ENCODE peak calls at places on chromosomes 4 and X, in seven cellular contexts. L is kidney, C is progenitor cell of endocrine pancreas, T is AG10803, I is A549, K is heart right ventricle, Q is GM13977. X is an unnamed sample.
A peak's percentile ranks its signal among the peaks of the same experiment; 100 is the strongest.

GRCh38 chr4:162149644-162150043 is 14.2 kb downstream of the FSTL5 start:
- DNase-seq in L (no peak), C (no peak), T (no peak), I (no peak), K (no peak), Q (no peak), X (no peak)

GRCh38 chr4:15077969-15078368 is 75.7 kb downstream of the CPEB2 start:
- DNase-seq in L (no peak), C (no peak), T (peak; percentile 30), I (peak; percentile 36), K (no peak), Q (no peak), X (no peak)

GRCh38 chrX:72714471-72714916 is 388 bp upstream of the PHKA1 start:
- DNase-seq in L (peak; percentile 76), C (peak; percentile 12), T (peak; percentile 64), I (peak; percentile 75), K (peak; percentile 67), Q (peak; percentile 14), X (no peak)

GRCh38 chr4:118989098-118990080 is 100.7 kb downstream of the SYNPO2 start:
- DNase-seq in L (no peak), C (no peak), T (peak; percentile 97), I (peak; percentile 10), K (no peak), Q (no peak), X (no peak)

GRCh38 chr4:100081511-100081910 is 108.8 kb downstream of the DDIT4L start:
- DNase-seq in L (no peak), C (no peak), T (no peak), I (no peak), K (no peak), Q (no peak), X (no peak)

GRCh38 chrX:49308604-49309269 is 5.3 kb downstream of the GAGE10 start:
- DNase-seq in L (no peak), C (no peak), T (peak; percentile 12), I (no peak), K (no peak), Q (no peak), X (peak; percentile 69)

GRCh38 chr4:124067031-124067430 is 645.5 kb downstream of the ANKRD50 start:
- DNase-seq in L (no peak), C (no peak), T (no peak), I (no peak), K (no peak), Q (no peak), X (no peak)

GRCh38 chr4:153341575-153342090 is 2.9 kb upstream of the MND1 start:
- DNase-seq in L (no peak), C (no peak), T (peak; percentile 42), I (peak; percentile 23), K (no peak), Q (no peak), X (no peak)

GRCh38 chr4:72076562-72076961 is 44.8 kb downstream of the NPFFR2 start:
- DNase-seq in L (no peak), C (no peak), T (peak; percentile 1), I (no peak), K (no peak), Q (no peak), X (no peak)

GRCh38 chrX:110087485-110088356 is 84.8 kb downstream of the TMEM164 start:
- DNase-seq in L (no peak), C (no peak), T (peak; percentile 88), I (peak; percentile 93), K (no peak), Q (no peak), X (no peak)

GRCh38 chr4:1234296-1234695 is 14.6 kb downstream of the CTBP1 start:
- DNase-seq in L (peak; percentile 50), C (no peak), T (peak; percentile 56), I (no peak), K (peak; percentile 17), Q (no peak), X (no peak)

GRCh38 chr4:150173854-150174398 is 95.7 kb downstream of the DCLK2 start:
- DNase-seq in L (no peak), C (no peak), T (no peak), I (no peak), K (no peak), Q (no peak), X (no peak)

GRCh38 chrX:72121381-72121780 is 10.3 kb downstream of the RTL5 start:
- DNase-seq in L (peak; percentile 87), C (no peak), T (peak; percentile 80), I (no peak), K (peak; percentile 52), Q (no peak), X (no peak)

GRCh38 chr4:186602978-186603377 is 47.6 kb upstream of the MTNR1A start:
- DNase-seq in L (no peak), C (no peak), T (no peak), I (no peak), K (no peak), Q (no peak), X (no peak)

GRCh38 chrX:47217121-47217851 is 1.2 kb upstream of the CDK16 start:
- DNase-seq in L (peak; percentile 82), C (no peak), T (peak; percentile 62), I (no peak), K (no peak), Q (no peak), X (no peak)

GRCh38 chrX:145729635-145730034 is 88.0 kb upstream of the SLITRK2 start:
- DNase-seq in L (no peak), C (no peak), T (peak; percentile 3), I (no peak), K (no peak), Q (no peak), X (no peak)

GRCh38 chr4:26819026-26819425 is 41.6 kb upstream of the STIM2 start:
- DNase-seq in L (no peak), C (no peak), T (no peak), I (no peak), K (no peak), Q (no peak), X (no peak)

GRCh38 chrX:10574663-10575062 is 45.7 kb downstream of the MID1 start:
- DNase-seq in L (no peak), C (no peak), T (peak; percentile 42), I (no peak), K (no peak), Q (no peak), X (no peak)

GRCh38 chr4:184548321-184548650 is 73.9 kb upstream of the IRF2 start:
- DNase-seq in L (no peak), C (no peak), T (no peak), I (no peak), K (no peak), Q (no peak), X (no peak)

GRCh38 chr4:181418491-181418890 is 824.7 kb upstream of the TENM3 start:
- DNase-seq in L (no peak), C (no peak), T (no peak), I (no peak), K (no peak), Q (no peak), X (no peak)

GRCh38 chr4:168832746-168833575 is 177.1 kb downstream of the CBR4 start:
- DNase-seq in L (peak; percentile 87), C (peak; percentile 44), T (no peak), I (no peak), K (peak; percentile 53), Q (no peak), X (peak; percentile 84)
- TF ChIP-seq CTCF in L (no peak), C (peak; percentile 41), T (peak; percentile 32), I (peak; percentile 26), K (no peak), Q (no peak), X (peak; percentile 35)

GRCh38 chrX:103818844-103819243 is 13.2 kb downstream of the RAB9B start:
- DNase-seq in L (no peak), C (no peak), T (peak; percentile 21), I (peak; percentile 5), K (no peak), Q (no peak), X (no peak)

GRCh38 chrX:103811858-103812257 is 20.2 kb downstream of the RAB9B start:
- DNase-seq in L (no peak), C (no peak), T (no peak), I (no peak), K (no peak), Q (no peak), X (no peak)

GRCh38 chrX:103817502-103817901 is 14.6 kb downstream of the RAB9B start:
- DNase-seq in L (no peak), C (no peak), T (no peak), I (peak; percentile 38), K (no peak), Q (peak; percentile 32), X (no peak)
- TF ChIP-seq CTCF in L (peak; percentile 58), C (peak; percentile 79), T (peak; percentile 58), I (peak; percentile 70), K (peak; percentile 73), Q (peak; percentile 64), X (peak; percentile 73)

GRCh38 chr4:141134051-141134450 is 782 bp upstream of the RNF150 start:
- DNase-seq in L (no peak), C (no peak), T (peak; percentile 42), I (no peak), K (no peak), Q (no peak), X (no peak)
- TF ChIP-seq CTCF in L (no peak), C (no peak), T (peak; percentile 49), I (no peak), K (no peak), Q (no peak), X (no peak)

GRCh38 chr4:67198757-67199156 is 346.5 kb downstream of the CENPC start:
- DNase-seq in L (no peak), C (no peak), T (no peak), I (peak; percentile 48), K (no peak), Q (no peak), X (no peak)
- TF ChIP-seq CTCF in L (no peak), C (peak; percentile 60), T (no peak), I (no peak), K (peak; percentile 34), Q (peak; percentile 17), X (peak; percentile 66)

GRCh38 chrX:137926090-137926489 is 360.2 kb downstream of the ZIC3 start:
- DNase-seq in L (no peak), C (no peak), T (no peak), I (peak; percentile 6), K (no peak), Q (no peak), X (no peak)
- TF ChIP-seq CTCF in L (no peak), C (peak; percentile 62), T (no peak), I (peak; percentile 7), K (no peak), Q (peak; percentile 9), X (no peak)

X was measured in osteocyte.